ENCODE peak calls at places on chromosomes 13 and 19, in five cellular contexts. M is body of pancreas, I is transverse colon, K is OCI-LY7, Z is left lung. R is an unnamed sample.

GRCh38 chr19:408441-409005 is 424 bp downstream of the C2CD4C start:
- DNase-seq in M (peak), K (no peak), I (no peak), Z (peak), R (no peak)

GRCh38 chr13:79389031-79389430 is 17.0 kb downstream of the RBM26 start:
- DNase-seq in K (no peak), Z (no peak), M (no peak), I (no peak), R (no peak)

GRCh38 chr13:95643814-95644598 is 500 bp downstream of the DZIP1 start:
- DNase-seq in M (peak), K (no peak), I (no peak), Z (no peak), R (peak)

GRCh38 chr13:113121183-113121927 is 1.2 kb upstream of the F10 start:
- DNase-seq in M (no peak), K (no peak), Z (peak), I (no peak), R (no peak)

GRCh38 chr13:68051910-68052309 is 821.8 kb upstream of the PCDH9 start:
- DNase-seq in Z (no peak), M (no peak), K (no peak), I (no peak), R (no peak)

GRCh38 chr13:24511824-24512207 is 762 bp downstream of the PARP4 start:
- DNase-seq in I (peak), M (no peak), K (peak), Z (no peak), R (peak)

GRCh38 chr13:27976362-27977177 is 7.5 kb upstream of the CDX2 start:
- DNase-seq in M (no peak), K (no peak), Z (no peak), I (no peak), R (no peak)

GRCh38 chr13:102965802-102966201 is 100.4 kb downstream of the SLC10A2 start:
- DNase-seq in Z (no peak), M (no peak), K (no peak), I (no peak), R (no peak)

GRCh38 chr19:3984584-3984907 is 717 bp downstream of the EEF2 start:
- DNase-seq in K (peak), M (no peak), I (no peak), Z (no peak), R (no peak)

GRCh38 chr13:79886601-79887000 is 405.6 kb downstream of the NDFIP2 start:
- DNase-seq in M (no peak), K (no peak), Z (no peak), I (no peak), R (no peak)

GRCh38 chr13:36530050-36530789 is 97.9 kb downstream of the CCNA1 start:
- DNase-seq in Z (peak), M (no peak), K (no peak), I (no peak), R (no peak)

GRCh38 chr13:94704347-94705080 is 7.8 kb downstream of the SOX21 start:
- DNase-seq in K (no peak), Z (no peak), M (no peak), I (no peak), R (no peak)

GRCh38 chr13:27919299-27919933 is 384 bp upstream of the PDX1 start:
- DNase-seq in K (no peak), I (no peak), M (peak), Z (no peak), R (no peak)

GRCh38 chr13:50942630-50943311 is 33.2 kb downstream of the RNASEH2B start:
- DNase-seq in K (no peak), M (no peak), I (no peak), Z (no peak), R (no peak)

GRCh38 chr13:59873856-59874255 is 289.9 kb downstream of the DIAPH3 start:
- DNase-seq in M (no peak), Z (no peak), I (no peak), K (no peak), R (no peak)

GRCh38 chr19:47309038-47309437 is 623 bp upstream of the C5AR1 start:
- DNase-seq in I (no peak), M (no peak), K (no peak), Z (no peak), R (no peak)

GRCh38 chr13:78657699-78658629 is 991 bp downstream of the OBI1 start:
- DNase-seq in Z (no peak), I (no peak), M (no peak), K (peak), R (no peak)

GRCh38 chr13:67278230-67278629 is 48.1 kb upstream of the PCDH9 start:
- DNase-seq in K (no peak), Z (no peak), M (no peak), I (no peak), R (no peak)

GRCh38 chr13:41054919-41055619 is 6.2 kb upstream of the WBP4 start:
- DNase-seq in I (no peak), K (peak), Z (no peak), M (no peak), R (no peak)

GRCh38 chr13:51347099-51347498 is 7.6 kb downstream of the SERPINE3 start:
- DNase-seq in M (no peak), K (no peak), I (no peak), Z (no peak), R (no peak)

GRCh38 chr13:113322043-113322461 is 25.0 kb downstream of the LAMP1 start:
- DNase-seq in Z (no peak), M (no peak), K (no peak), I (no peak), R (no peak)

GRCh38 chr19:55340784-55341147 is 1.1 kb downstream of the KMT5C start:
- DNase-seq in M (peak), Z (no peak), K (no peak), I (peak), R (no peak)

GRCh38 chr13:95660981-95661581 is 15.9 kb upstream of the DNAJC3 start:
- DNase-seq in K (peak), M (peak), I (no peak), Z (no peak), R (no peak)

GRCh38 chr13:72218966-72219365 is 352.0 kb upstream of the DACH1 start:
- DNase-seq in K (no peak), M (no peak), I (no peak), Z (no peak), R (no peak)

GRCh38 chr13:72217142-72217541 is 350.1 kb upstream of the DACH1 start:
- DNase-seq in M (no peak), I (no peak), Z (no peak), K (no peak), R (no peak)

GRCh38 chr13:72221276-72221962 is 354.4 kb upstream of the DACH1 start:
- DNase-seq in K (peak), Z (no peak), M (peak), I (peak), R (no peak)
- TF ChIP-seq CTCF in K (peak), Z (no peak), M (peak), I (peak), R (peak)

DNA sequence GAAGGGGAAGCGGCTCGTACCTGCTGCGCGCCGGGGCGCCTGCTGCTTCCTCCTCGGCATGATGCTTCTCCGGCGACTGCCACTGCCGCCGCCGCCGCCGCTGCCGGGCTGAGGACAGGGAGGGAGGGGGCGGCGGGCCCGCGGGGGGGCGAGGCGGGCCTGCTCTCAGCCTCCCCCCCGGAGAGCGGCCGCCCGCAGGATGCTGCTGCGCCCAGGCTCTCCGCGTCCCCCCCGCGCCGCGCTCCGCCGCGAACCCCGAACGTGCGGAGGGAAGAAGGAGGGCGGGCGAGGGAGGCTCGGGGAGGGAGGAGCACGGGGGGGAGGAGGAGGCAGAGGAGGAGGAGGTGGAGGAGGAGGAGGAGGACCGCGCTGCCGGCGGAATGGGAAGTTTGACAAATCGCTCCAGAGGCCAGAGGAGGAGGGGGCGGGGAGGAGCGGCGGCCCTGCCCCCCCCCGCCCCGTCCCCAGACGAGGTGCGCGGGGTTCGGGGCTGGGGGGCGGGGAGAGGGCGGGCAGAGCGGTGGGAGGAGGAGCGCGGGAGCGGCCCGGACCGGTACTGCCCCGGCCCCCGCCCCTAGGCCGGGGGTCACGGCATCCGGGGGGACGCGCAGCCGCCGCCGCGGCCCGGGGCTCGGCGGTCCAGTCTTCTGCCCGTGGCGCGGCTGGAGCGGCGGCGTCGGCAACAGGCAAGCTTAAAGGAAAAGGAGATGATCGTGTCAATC is at the start of gene TSHZ3:
- DNase-seq in Z (peak), K (no peak), I (peak), M (peak), R (no peak)
- TF ChIP-seq CTCF in Z (peak), K (no peak), I (no peak), M (no peak), R (no peak)

GRCh38 chr13:98397221-98397620 is 179.7 kb downstream of the STK24 start:
- DNase-seq in I (no peak), M (no peak), Z (no peak), K (no peak), R (no peak)
- TF ChIP-seq CTCF in I (no peak), M (no peak), Z (no peak), K (no peak), R (no peak)

DNA sequence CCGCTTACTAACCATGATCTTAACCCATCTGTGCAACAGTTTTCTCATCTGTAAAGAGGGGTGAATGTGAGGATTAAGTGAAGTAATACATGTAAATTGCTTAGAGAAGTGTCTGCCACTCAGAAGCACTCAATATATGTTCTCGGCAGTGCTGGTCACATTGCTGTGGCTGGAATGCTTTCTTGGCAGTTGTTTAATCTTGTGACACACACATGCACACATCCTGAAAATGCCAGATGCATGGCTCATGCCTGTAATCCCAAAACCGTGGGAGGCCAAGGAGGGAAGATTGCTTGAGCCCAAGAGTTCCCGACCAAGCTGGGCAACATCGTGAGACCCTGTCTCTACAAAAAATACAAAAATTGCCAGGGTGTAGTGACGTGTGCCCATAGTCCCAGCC is 4.9 kb upstream of the DMKN start:
- DNase-seq in K (no peak), M (no peak), I (no peak), Z (no peak), R (no peak)
- TF ChIP-seq CTCF in K (no peak), M (no peak), I (no peak), Z (no peak), R (no peak)

GRCh38 chr19:40322951-40323615 is 25.1 kb downstream of the C19orf47 start:
- DNase-seq in K (no peak), Z (no peak), I (no peak), M (no peak), R (no peak)
- TF ChIP-seq CTCF in K (no peak), Z (no peak), I (no peak), M (no peak), R (no peak)

DNA sequence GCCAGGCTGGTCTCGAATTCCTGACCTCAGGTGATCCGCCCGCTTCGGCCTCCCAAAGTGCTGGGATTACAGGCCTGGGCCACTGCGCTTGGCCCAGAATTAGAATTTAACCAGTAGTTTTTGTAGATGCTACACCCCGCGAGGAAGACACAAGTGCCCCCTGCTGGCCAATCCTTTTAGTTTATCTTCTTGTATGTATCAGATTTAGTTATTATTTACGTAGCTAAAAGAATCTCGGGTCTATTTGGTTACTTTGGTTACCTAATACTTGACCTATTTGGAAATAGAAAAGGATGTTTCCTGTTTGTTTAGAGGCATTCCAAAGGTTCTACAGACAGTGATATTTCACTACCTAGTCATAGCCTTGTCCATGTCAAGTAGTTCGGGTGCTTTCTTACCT is 22.0 kb downstream of the MUC16 start:
- DNase-seq in I (no peak), M (no peak), Z (no peak), K (peak), R (no peak)
- TF ChIP-seq CTCF in I (no peak), M (no peak), Z (no peak), K (peak), R (no peak)

GRCh38 chr19:1457031-1457739 is 7.3 kb downstream of the APC2 start:
- DNase-seq in K (no peak), Z (no peak), M (no peak), I (no peak), R (no peak)
- TF ChIP-seq CTCF in K (no peak), Z (no peak), M (no peak), I (no peak), R (no peak)

GRCh38 chr19:33248104-33248503 is 22.5 kb upstream of the SLC7A10 start:
- DNase-seq in I (no peak), K (no peak), M (no peak), Z (no peak), R (no peak)

GRCh38 chr19:33248553-33248953 is 22.9 kb upstream of the SLC7A10 start:
- DNase-seq in Z (no peak), M (no peak), I (no peak), K (no peak), R (no peak)

GRCh38 chr19:33250500-33250899 is 24.9 kb upstream of the SLC7A10 start:
- DNase-seq in M (no peak), Z (no peak), I (no peak), K (no peak), R (no peak)

GRCh38 chr19:33249740-33250366 is 24.2 kb upstream of the SLC7A10 start:
- DNase-seq in I (no peak), M (no peak), Z (no peak), K (no peak), R (no peak)

GRCh38 chr19:33248954-33249613 is 23.4 kb upstream of the SLC7A10 start:
- DNase-seq in Z (peak), I (no peak), K (no peak), M (no peak), R (no peak)
- TF ChIP-seq CTCF in Z (peak), I (peak), K (no peak), M (no peak), R (no peak)

DNA sequence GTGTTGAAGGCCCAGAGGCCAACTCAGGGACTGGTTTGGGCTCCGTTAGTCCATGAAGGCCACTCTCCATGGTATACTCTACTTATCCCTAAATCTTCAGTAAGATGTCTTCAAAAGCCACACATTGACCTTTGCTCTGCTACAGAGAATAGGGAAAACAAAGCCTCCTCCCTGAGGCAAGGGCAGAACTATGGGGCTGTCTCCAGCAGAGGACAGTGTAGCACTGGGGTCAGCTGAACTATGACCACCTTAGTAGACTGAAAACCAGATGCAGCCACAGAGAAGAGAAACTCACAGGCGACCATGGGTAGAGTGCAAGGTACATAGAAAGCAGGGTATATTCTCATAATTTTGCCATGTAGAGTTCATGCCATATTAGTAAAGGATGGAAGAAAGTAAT is 587.4 kb downstream of the LMO7 start:
- DNase-seq in K (no peak), I (no peak), Z (no peak), M (no peak), R (no peak)
- TF ChIP-seq CTCF in K (peak), I (no peak), Z (no peak), M (no peak), R (no peak)

DNA sequence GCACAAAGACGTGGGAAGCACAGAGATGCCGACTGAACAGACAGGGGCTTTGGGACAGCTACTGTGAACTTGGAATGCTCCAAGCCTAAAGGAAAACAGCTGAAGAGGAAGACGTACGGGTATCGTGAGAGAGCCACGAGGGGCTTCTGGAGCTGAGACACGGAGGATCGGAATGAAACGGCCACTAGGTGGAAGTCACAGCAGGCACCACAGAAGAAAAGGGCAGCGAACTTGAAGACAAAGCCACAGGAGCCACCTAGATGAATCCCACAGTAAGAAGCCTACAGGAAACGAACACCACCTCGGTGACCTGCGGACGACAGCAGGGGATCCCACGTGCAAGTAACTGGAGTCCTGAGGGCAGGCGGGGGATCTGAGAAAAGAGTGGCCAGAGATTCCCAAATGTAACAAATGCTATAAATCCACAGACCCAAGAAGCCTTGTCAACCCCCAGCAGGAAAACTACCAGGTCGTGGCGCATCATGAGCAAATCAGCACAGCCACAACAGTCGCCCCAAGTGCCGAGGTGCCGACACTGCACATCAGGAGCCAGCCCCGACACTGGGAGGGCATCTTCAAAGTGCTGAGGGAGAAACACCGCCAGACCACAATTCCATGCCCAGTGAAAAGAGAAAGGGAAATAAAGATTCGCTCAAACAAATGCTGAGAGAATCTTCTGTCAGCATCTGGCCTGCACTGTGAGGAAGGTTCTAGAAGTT is 39.3 kb upstream of the ISYNA1 start:
- DNase-seq in M (no peak), I (no peak), K (no peak), Z (no peak), R (no peak)
- TF ChIP-seq CTCF in M (no peak), I (no peak), K (peak), Z (peak), R (no peak)

R was measured in GM06990.